ENCODE peak calls at places on chromosome 16, in six cellular contexts. S is A549, W is Peyer's patch, L is tibial nerve, U is adrenal gland, O is esophagus squamous epithelium. X is an unnamed sample. For H3K4me1, the result is how much of the 10 kb centered on the place peaks cover.

GRCh38 chr16:88570691-88571092 is 489 bp downstream of the ZC3H18 start:
- DNase-seq in S (no peak), W (peak), L (no peak), U (peak), O (no peak), X (no peak)

GRCh38 chr16:397736-398332 is 835 bp downstream of the NME4 start:
- DNase-seq in S (peak), W (peak), L (peak), U (peak), O (no peak), X (peak)

GRCh38 chr16:55471448-55472097 is 7.4 kb upstream of the MMP2 start:
- DNase-seq in S (no peak), W (no peak), L (no peak), U (no peak), O (no peak), X (no peak)

GRCh38 chr16:89847056-89847929 is 19.0 kb downstream of the SPIRE2 start:
- DNase-seq in S (no peak), W (peak), L (no peak), U (no peak), O (no peak), X (no peak)

GRCh38 chr16:13680021-13680672 is 239.8 kb upstream of the ERCC4 start:
- DNase-seq in S (no peak), W (no peak), L (no peak), U (no peak), O (no peak), X (no peak)

GRCh38 chr16:87780385-87780989 is 14.7 kb upstream of the KLHDC4 start:
- DNase-seq in S (no peak), W (no peak), L (peak), U (peak), O (no peak), X (no peak)

GRCh38 chr16:58222532-58223316 is 24.8 kb upstream of the CSNK2A2 start:
- DNase-seq in S (peak), W (no peak), L (no peak), U (peak), O (no peak), X (no peak)

GRCh38 chr16:16003719-16004313 is 54.4 kb downstream of the ABCC1 start:
- DNase-seq in S (no peak), W (no peak), L (no peak), U (no peak), O (no peak), X (no peak)

GRCh38 chr16:87062569-87063442 is 254.4 kb downstream of the C16orf95 start:
- DNase-seq in S (peak), W (peak), L (peak), U (peak), O (no peak), X (no peak)

GRCh38 chr16:64440421-64440831 is 681.4 kb downstream of the CDH11 start:
- DNase-seq in S (no peak), W (no peak), L (peak), U (peak), O (no peak), X (no peak)

GRCh38 chr16:73956592-73957495 is 339.8 kb upstream of the PSMD7 start:
- DNase-seq in S (peak), W (no peak), L (peak), U (peak), O (no peak), X (no peak)

GRCh38 chr16:15782573-15783365 is 74.1 kb downstream of the MYH11 start:
- DNase-seq in S (no peak), W (no peak), L (no peak), U (no peak), O (no peak), X (no peak)

GRCh38 chr16:37511-37910 is 15.9 kb downstream of the POLR3K start:
- DNase-seq in S (no peak), W (no peak), L (no peak), U (no peak), O (no peak), X (no peak)

GRCh38 chr16:85010931-85011845 is at the start of gene ZDHHC7:
- DNase-seq in S (peak), W (peak), L (peak), U (peak), O (no peak), X (no peak)

GRCh38 chr16:85010446-85010930 is 847 bp downstream of the ZDHHC7 start:
- DNase-seq in S (no peak), W (no peak), L (no peak), U (no peak), O (no peak), X (no peak)

GRCh38 chr16:85008267-85008666 is 3.1 kb downstream of the ZDHHC7 start:
- DNase-seq in S (no peak), W (no peak), L (no peak), U (no peak), O (no peak), X (no peak)

GRCh38 chr16:85014311-85014710 is 3.0 kb upstream of the ZDHHC7 start:
- DNase-seq in S (no peak), W (no peak), L (no peak), U (no peak), O (no peak), X (no peak)

GRCh38 chr16:85011846-85012284 is 530 bp upstream of the ZDHHC7 start:
- DNase-seq in S (no peak), W (no peak), L (no peak), U (no peak), O (no peak), X (no peak)
- TF ChIP-seq POLR2A in S (no peak), W (no peak), L (no peak), U (no peak), O (no peak), X (no peak)

DNA sequence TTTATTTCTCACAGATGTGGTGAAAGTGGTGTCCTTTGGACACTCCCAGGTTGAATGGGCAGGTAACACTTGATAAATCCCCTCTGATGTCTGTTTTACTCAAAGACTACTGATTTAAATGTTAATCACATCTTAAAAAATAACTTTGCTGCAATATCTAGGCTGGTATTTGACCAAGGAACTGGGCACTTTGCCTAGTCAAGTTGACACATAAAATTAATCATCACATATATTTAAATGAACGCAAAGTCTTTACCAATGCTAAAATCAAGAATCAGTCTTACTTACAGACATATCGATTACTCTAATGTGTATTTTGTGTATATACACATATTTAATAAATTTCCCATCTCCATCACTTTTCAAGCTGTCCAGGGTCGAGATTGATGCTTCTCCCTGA is 7.0 kb downstream of the MT2A start:
- DNase-seq in S (no peak), W (no peak), L (no peak), U (no peak), O (no peak), X (no peak)
- H3K4me1 ChIP-seq in S (under half), W (under half), L (under half), U (under half), O (under half), X (under half)

DNA sequence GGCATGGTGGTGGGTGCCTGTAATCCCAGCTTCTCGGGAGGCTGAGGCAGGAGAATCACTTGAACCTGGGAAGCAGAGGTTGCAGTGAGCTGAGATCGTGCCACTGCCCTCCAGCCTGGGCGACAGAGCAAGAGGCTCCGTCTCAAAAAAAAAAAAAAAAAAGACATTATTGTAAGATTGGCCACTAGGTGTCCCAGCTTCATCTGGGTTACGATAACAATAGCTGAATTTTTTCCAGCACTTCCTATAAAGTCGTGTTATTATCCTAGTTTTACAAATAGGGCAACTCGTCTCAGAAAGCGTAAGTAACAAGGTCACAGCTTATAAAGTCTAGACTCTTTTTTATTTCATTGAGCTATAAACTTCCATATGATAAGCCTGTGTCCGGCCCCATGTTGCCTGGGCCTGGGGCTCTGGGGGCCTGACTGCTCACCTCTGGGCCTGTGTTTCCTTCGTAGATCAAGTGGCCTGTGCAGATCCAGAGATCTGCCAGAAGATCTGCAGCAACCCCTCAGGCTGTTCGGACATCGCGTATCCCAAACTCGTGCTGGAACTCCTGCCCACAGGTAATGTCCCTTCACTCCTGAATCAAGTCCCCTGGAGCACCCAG is 60.5 kb downstream of the SLC5A11 start:
- DNase-seq in S (no peak), W (no peak), L (no peak), U (no peak), O (no peak), X (no peak)
- TF ChIP-seq POLR2A in S (no peak), W (no peak), L (no peak), U (no peak), O (no peak), X (no peak)

DNA sequence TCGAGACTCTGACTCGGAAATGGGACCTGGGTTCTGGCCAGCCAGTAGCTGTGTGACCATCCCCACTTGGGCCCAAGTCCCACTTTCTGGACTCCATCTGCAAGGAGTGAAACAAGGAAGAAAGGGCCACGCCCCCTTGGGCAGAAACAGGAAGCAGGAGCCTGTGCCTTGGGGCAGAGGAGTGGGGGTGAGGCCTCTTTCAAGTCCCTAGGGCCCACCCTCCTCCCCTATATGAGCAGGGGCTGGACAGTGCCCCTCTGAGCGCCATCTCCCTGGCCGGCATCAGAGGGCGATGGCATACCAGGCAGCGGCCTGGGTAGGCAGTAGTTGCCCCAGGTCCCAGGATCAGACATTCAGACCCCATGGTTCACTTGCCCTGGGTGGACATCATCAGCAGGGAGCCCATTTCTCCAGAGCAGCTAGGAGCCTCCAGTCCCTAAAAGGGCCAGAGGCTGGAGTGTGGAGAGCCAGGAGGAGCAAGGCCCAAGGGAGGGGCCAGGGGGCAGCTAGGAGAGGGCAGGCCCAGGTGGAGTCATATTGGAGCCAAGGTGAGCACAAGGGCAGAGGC is 7.1 kb downstream of the BCAR1 start:
- DNase-seq in S (no peak), W (no peak), L (peak), U (no peak), O (no peak), X (no peak)
- H3K4me1 ChIP-seq in S (half or more), W (under half), L (half or more), U (under half), O (half or more), X (half or more)

GRCh38 chr16:3003582-3004270 is 9.0 kb upstream of the CLDN9 start:
- DNase-seq in S (peak), W (peak), L (peak), U (peak), O (peak), X (peak)
- TF ChIP-seq POLR2A in S (peak), W (peak), L (no peak), U (no peak), O (peak), X (no peak)

GRCh38 chr16:27243725-27244362 is 24.7 kb downstream of the NSMCE1 start:
- DNase-seq in S (no peak), W (no peak), L (no peak), U (no peak), O (no peak), X (no peak)
- H3K4me1 ChIP-seq in S (under half), W (under half), L (under half), U (under half), O (half or more), X (half or more)

DNA sequence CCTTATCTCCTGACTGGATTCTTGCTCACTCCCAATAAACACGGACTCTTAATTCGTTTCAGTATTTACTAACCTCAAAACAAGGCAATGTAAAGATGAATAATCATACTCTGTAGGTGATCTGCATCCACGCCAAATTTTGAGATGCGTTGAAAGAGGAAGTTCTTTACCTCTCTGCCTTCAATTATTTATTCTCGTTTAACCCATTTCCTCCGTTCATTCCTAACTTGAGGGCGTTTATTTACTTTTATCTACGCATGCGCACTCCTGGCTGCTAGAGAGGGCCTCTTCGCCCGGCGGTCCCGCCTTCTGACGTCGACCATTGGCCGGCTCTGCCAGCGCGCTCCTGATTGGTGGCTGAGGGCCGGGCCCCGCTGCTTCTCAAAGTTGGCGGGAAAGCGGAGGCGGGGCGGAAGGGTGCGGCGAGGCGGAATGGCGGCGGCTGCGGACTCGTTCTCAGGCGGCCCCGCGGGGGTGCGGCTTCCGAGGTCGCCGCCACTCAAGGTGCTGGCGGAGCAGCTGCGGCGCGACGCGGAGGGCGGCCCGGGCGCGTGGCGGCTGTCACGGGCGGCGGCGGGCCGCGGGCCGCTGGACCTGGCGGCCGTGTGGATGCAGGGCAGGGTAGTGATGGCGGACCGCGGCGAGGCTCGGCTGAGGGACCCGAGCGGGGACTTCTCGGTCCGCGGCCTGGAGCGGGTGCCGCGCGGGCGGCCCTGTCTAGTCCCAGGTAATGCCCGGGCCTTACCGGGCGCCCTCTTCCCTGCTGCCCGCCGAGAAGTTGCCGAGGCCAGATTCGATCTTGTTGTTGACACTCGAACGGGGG is at the start of gene RMI2:
- DNase-seq in S (peak), W (peak), L (peak), U (peak), O (peak), X (no peak)
- TF ChIP-seq POLR2A in S (peak), W (no peak), L (no peak), U (peak), O (peak), X (no peak)

DNA sequence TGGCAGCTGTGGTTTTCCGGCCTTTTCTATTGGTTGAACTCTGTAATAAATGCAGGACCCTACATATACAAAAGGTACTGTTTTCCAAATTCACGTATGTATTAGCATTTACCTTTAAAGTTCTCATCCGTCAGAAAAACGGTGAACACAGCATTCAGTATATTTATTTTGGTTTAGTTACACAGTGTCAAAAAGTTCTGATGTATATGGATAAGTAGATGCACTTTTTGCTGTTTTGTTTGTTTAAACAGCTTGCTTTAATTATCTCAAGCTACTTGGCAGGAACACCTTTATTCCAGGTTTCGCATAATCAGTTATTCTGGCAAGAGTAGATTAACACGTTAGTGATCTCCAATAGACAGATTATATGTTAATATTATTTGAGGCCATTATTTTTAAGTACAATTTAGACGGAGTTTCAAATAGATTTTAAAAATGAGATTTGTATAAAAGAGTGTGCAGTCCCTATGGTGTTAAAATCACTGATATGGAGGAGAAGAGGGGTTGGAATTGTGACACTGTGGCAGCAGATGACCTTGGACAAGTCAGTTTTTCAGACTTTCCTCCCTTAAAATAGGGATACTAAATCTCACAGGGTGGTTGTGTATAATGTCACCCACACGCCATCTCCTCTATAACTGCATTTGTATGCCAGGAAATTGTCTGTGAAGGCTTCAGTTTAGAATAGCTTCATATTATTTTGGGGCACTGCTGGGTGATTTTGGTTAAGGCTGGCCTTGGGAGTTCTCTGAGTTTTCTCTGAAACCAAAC is 2.1 kb downstream of the HERPUD1 start:
- DNase-seq in S (no peak), W (no peak), L (no peak), U (no peak), O (no peak), X (no peak)
- H3K4me1 ChIP-seq in S (under half), W (under half), L (under half), U (under half), O (under half), X (half or more)

GRCh38 chr16:66871840-66872239 is 8.5 kb upstream of the PDP2 start:
- DNase-seq in S (no peak), W (peak), L (no peak), U (no peak), O (no peak), X (no peak)

GRCh38 chr16:66872524-66872923 is 7.8 kb upstream of the PDP2 start:
- DNase-seq in S (no peak), W (no peak), L (no peak), U (no peak), O (no peak), X (no peak)

GRCh38 chr16:66873685-66874055 is 6.6 kb upstream of the PDP2 start:
- DNase-seq in S (no peak), W (no peak), L (no peak), U (no peak), O (no peak), X (no peak)

GRCh38 chr16:66874079-66874775 is 6.1 kb upstream of the PDP2 start:
- DNase-seq in S (no peak), W (no peak), L (no peak), U (no peak), O (no peak), X (no peak)

GRCh38 chr16:66872927-66873684 is 7.2 kb upstream of the PDP2 start:
- DNase-seq in S (peak), W (peak), L (peak), U (peak), O (peak), X (no peak)
- TF ChIP-seq POLR2A in S (peak), W (no peak), L (no peak), U (no peak), O (no peak), X (no peak)

GRCh38 chr16:22191966-22192260 is 14.2 kb upstream of the EEF2K start:
- DNase-seq in S (peak), W (no peak), L (no peak), U (no peak), O (no peak), X (no peak)

GRCh38 chr16:22189473-22190168 is 16.5 kb upstream of the EEF2K start:
- DNase-seq in S (no peak), W (no peak), L (peak), U (peak), O (peak), X (no peak)

GRCh38 chr16:22191089-22191965 is 14.8 kb upstream of the EEF2K start:
- DNase-seq in S (peak), W (peak), L (peak), U (peak), O (peak), X (peak)

GRCh38 chr16:22188595-22189442 is 17.3 kb upstream of the EEF2K start:
- DNase-seq in S (peak), W (peak), L (peak), U (peak), O (no peak), X (peak)

GRCh38 chr16:22190169-22191088 is 15.6 kb upstream of the EEF2K start:
- DNase-seq in S (peak), W (peak), L (peak), U (peak), O (peak), X (peak)
- H3K4me1 ChIP-seq in S (under half), W (under half), L (under half), U (under half), O (under half), X (under half)